ENCODE peak calls at places on chromosomes 6 and 20, in five cellular contexts. J is endodermal cell, L is brain microvascular endothelial cell, X is fibroblast of lung, G is uterus. P is an unnamed sample.

GRCh38 chr6:142886431-142887170 is 58.4 kb downstream of the HIVEP2 start:
- DNase-seq in X (peak), L (no peak), G (no peak), J (no peak), P (no peak)

GRCh38 chr20:16020971-16021370 is 552.3 kb downstream of the KIF16B start:
- DNase-seq in X (peak), G (no peak), J (no peak), L (peak), P (peak)

GRCh38 chr6:32060966-32061655 is 22.9 kb downstream of the CYP21A2 start:
- DNase-seq in J (no peak), X (no peak), G (no peak), L (no peak), P (no peak)

GRCh38 chr20:51021067-51022025 is 1.6 kb downstream of the KCNG1 start:
- DNase-seq in G (no peak), J (peak), L (peak), X (peak), P (no peak)

GRCh38 chr6:3473773-3474172 is 16.9 kb upstream of the SLC22A23 start:
- DNase-seq in L (no peak), X (no peak), G (no peak), J (peak), P (no peak)

GRCh38 chr6:132300323-132300949 is 100.8 kb downstream of the MOXD1 start:
- DNase-seq in L (peak), J (peak), G (no peak), X (peak), P (peak)

GRCh38 chr6:3911614-3912336 is 62.6 kb downstream of the FAM50B start:
- DNase-seq in X (peak), G (peak), J (peak), L (peak), P (peak)

GRCh38 chr6:17938885-17939284 is 48.5 kb downstream of the KIF13A start:
- DNase-seq in G (no peak), L (no peak), J (no peak), X (peak), P (peak)

GRCh38 chr20:61739086-61739831 is 326.4 kb downstream of the TAF4 start:
- DNase-seq in X (no peak), L (no peak), J (no peak), G (no peak), P (no peak)

GRCh38 chr20:2234788-2235187 is 61.0 kb upstream of the TGM3 start:
- DNase-seq in X (peak), J (peak), G (no peak), L (no peak), P (no peak)

GRCh38 chr6:8131265-8131897 is 29.0 kb upstream of the EEF1E1 start:
- DNase-seq in L (peak), G (no peak), X (peak), J (peak), P (peak)

GRCh38 chr6:138431276-138432062 is 27.4 kb downstream of the HEBP2 start:
- DNase-seq in J (no peak), G (no peak), X (no peak), L (no peak), P (no peak)

GRCh38 chr6:31042801-31043200 is 32.5 kb downstream of the MUC22 start:
- DNase-seq in L (peak), G (peak), J (peak), X (peak), P (peak)

GRCh38 chr6:84764332-84765049 is at the start of gene TBX18:
- DNase-seq in L (peak), X (peak), G (peak), J (peak), P (peak)

GRCh38 chr6:92586236-92586977 is 833.0 kb downstream of the EPHA7 start:
- DNase-seq in L (no peak), G (no peak), X (no peak), J (no peak), P (no peak)

GRCh38 chr20:48012401-48012974 is 227.2 kb upstream of the SULF2 start:
- DNase-seq in X (peak), J (peak), L (peak), G (no peak), P (peak)

GRCh38 chr6:167238169-167238693 is 52.9 kb upstream of the UNC93A start:
- DNase-seq in J (peak), L (no peak), X (no peak), G (no peak), P (no peak)

GRCh38 chr6:108117427-108118358 is 43.2 kb upstream of the OSTM1 start:
- DNase-seq in L (no peak), X (peak), G (peak), J (peak), P (no peak)

GRCh38 chr6:44650495-44650894 is 263.0 kb downstream of the CDC5L start:
- DNase-seq in L (no peak), X (no peak), J (no peak), G (no peak), P (no peak)

GRCh38 chr20:53205046-53205445 is 232.9 kb downstream of the TSHZ2 start:
- DNase-seq in L (no peak), X (peak), G (no peak), J (no peak), P (no peak)

GRCh38 chr6:170369439-170369838 is 62.9 kb downstream of the FAM120B start:
- DNase-seq in L (no peak), J (no peak), G (no peak), X (no peak), P (no peak)

GRCh38 chr6:126628125-126628524 is 288.2 kb downstream of the CENPW start:
- DNase-seq in X (no peak), L (no peak), J (peak), G (no peak), P (no peak)

GRCh38 chr6:1641391-1641790 is 31.7 kb downstream of the FOXC1 start:
- DNase-seq in J (peak), L (no peak), X (peak), G (no peak), P (peak)

GRCh38 chr20:35771367-35771688 is 487 bp upstream of the PHF20 start:
- DNase-seq in L (no peak), G (no peak), X (no peak), J (no peak), P (no peak)

GRCh38 chr20:43388267-43389081 is 69.2 kb upstream of the SRSF6 start:
- DNase-seq in G (peak), X (peak), L (peak), J (no peak), P (no peak)

GRCh38 chr6:44634321-44634720 is 246.8 kb downstream of the CDC5L start:
- DNase-seq in G (no peak), X (no peak), J (no peak), L (no peak), P (no peak)

GRCh38 chr6:40380271-40380670 is 206.9 kb downstream of the LRFN2 start:
- DNase-seq in X (no peak), J (no peak), L (no peak), G (no peak), P (no peak)

GRCh38 chr20:52012093-52012492 is 179.5 kb downstream of the ZFP64 start:
- DNase-seq in X (no peak), G (no peak), L (no peak), J (no peak), P (no peak)

GRCh38 chr6:129583864-129584263 is 126.1 kb downstream of the ARHGAP18 start:
- DNase-seq in J (no peak), X (no peak), L (no peak), G (no peak), P (no peak)

GRCh38 chr20:62203378-62204030 is 16.6 kb downstream of the HRH3 start:
- DNase-seq in J (no peak), X (no peak), G (no peak), L (no peak), P (no peak)

GRCh38 chr6:129340983-129341382 is 369.0 kb downstream of the ARHGAP18 start:
- DNase-seq in G (no peak), X (peak), L (peak), J (no peak), P (no peak)

GRCh38 chr6:164757451-164757850 is 552.0 kb downstream of the C6orf118 start:
- DNase-seq in X (no peak), L (no peak), J (no peak), G (no peak), P (no peak)
- TF ChIP-seq CTCF in X (no peak), L (no peak), J (no peak), G (no peak), P (no peak)

DNA sequence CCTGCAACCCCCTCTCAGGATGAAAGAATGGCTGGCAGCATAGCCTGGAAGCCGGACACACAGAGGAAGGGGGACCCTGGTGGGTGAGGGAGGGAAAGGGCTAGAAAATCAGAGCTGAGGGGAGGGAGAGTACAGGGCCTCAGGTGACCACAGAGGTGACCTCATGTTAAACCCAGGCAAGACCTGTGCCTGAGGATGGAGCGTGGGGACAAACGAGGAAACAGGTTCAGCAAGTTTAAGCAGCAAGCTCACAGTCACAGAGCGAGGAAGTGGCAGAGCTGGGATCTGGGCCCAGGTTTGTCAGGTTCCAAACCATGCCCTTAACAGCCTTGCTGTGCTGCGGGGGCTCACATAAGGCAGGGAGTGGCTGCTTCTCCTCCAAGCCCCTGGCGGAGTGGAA is 4.0 kb upstream of the BPI start:
- DNase-seq in G (no peak), X (no peak), L (no peak), J (peak), P (no peak)
- H3K27ac ChIP-seq in G (peak), X (no peak), L (no peak), J (peak), P (no peak)

GRCh38 chr6:53672232-53672631 is 6.7 kb upstream of the KLHL31 start:
- DNase-seq in L (no peak), J (no peak), X (no peak), G (no peak), P (no peak)
- TF ChIP-seq CTCF in L (no peak), J (no peak), X (no peak), G (no peak), P (no peak)

DNA sequence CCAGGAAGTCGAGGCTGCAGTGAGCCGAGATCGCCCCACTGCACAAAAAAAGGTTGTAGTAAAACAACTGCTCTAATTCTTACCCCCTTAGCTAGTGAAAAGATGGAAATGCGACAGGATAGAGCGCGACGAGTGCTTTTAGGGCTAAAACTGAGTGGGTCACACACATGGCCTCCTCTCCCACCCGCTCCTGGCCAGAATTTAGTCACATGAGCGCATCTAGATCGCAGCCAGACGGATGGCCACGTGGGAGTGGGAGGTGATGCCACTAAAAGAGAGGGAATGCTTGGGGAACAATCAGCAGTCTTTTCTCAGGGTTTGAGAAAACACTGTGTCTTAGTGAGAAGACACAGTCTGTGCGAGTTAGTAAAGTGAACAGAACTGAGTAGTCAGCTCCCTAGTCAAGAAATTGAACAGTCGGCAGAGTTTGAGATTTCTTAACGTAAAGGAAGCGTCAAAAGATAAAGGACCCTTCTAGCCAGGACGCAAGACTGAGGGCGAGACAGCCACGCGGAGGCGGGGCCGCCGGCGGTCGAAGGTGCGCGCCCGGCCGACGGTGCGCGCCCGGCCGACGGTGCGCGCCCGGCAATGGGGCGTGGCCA is 664 bp upstream of the ACTR5 start:
- DNase-seq in G (peak), X (no peak), J (no peak), L (no peak), P (no peak)
- H3K27ac ChIP-seq in G (peak), X (no peak), J (no peak), L (no peak), P (peak)

DNA sequence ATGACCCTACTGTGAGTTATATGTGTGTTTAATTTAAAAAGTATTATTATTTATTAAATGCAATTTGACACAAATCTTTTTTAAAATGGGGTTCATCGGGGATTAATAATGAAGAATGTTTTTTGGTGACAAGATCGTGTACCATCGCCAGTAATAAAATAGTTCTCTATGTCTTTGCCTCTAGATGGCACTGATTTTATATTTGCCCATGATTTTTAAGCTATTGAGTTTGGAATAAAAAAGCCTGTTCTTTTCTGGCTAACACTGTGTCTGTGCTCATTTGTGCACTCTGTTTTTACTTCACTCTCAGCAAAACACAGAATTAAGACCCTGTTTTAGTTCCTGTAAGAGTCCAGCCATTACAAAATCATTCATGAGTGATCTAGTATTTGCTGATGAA is 127.0 kb downstream of the FARS2 start:
- DNase-seq in G (no peak), J (no peak), L (no peak), X (no peak), P (no peak)
- TF ChIP-seq CTCF in G (no peak), J (no peak), L (no peak), X (no peak), P (no peak)

GRCh38 chr6:15413558-15414257 is 167.8 kb downstream of the JARID2 start:
- DNase-seq in X (peak), J (no peak), G (no peak), L (peak), P (no peak)

GRCh38 chr6:15420959-15421438 is 175.1 kb downstream of the JARID2 start:
- DNase-seq in G (no peak), J (no peak), L (no peak), X (no peak), P (no peak)

GRCh38 chr6:15419493-15419892 is 173.6 kb downstream of the JARID2 start:
- DNase-seq in G (no peak), J (no peak), L (no peak), X (no peak), P (no peak)

GRCh38 chr6:15417811-15418210 is 171.9 kb downstream of the JARID2 start:
- DNase-seq in L (peak), J (no peak), G (no peak), X (peak), P (peak)

GRCh38 chr6:15416932-15417509 is 171.2 kb downstream of the JARID2 start:
- DNase-seq in X (no peak), L (no peak), J (no peak), G (no peak), P (no peak)
- H3K27ac ChIP-seq in X (no peak), L (no peak), J (no peak), G (no peak), P (no peak)

GRCh38 chr20:63553251-63553932 is 567 bp upstream of the FNDC11 start:
- DNase-seq in L (peak), J (peak), X (peak), G (peak), P (peak)
- TF ChIP-seq CTCF in L (no peak), J (no peak), X (no peak), G (no peak), P (no peak)

GRCh38 chr20:59207742-59208357 is 44.2 kb downstream of the ZNF831 start:
- DNase-seq in X (no peak), J (peak), G (no peak), L (no peak), P (no peak)

GRCh38 chr20:59207235-59207634 is 43.6 kb downstream of the ZNF831 start:
- DNase-seq in G (no peak), X (no peak), L (no peak), J (peak), P (no peak)

GRCh38 chr20:59205044-59205443 is 41.4 kb downstream of the ZNF831 start:
- DNase-seq in G (no peak), L (no peak), J (peak), X (no peak), P (no peak)

GRCh38 chr20:59210186-59210585 is 46.6 kb downstream of the ZNF831 start:
- DNase-seq in J (no peak), X (no peak), G (no peak), L (no peak), P (no peak)

GRCh38 chr20:59204201-59204894 is 40.7 kb downstream of the ZNF831 start:
- DNase-seq in G (no peak), L (no peak), J (peak), X (no peak), P (no peak)
- H3K27ac ChIP-seq in G (no peak), L (no peak), J (no peak), X (no peak), P (no peak)

GRCh38 chr6:38336922-38337321 is 302.8 kb downstream of the BTBD9 start:
- DNase-seq in L (no peak), J (no peak), X (no peak), G (no peak), P (no peak)

GRCh38 chr6:38339914-38340313 is 299.8 kb downstream of the BTBD9 start:
- DNase-seq in J (no peak), X (no peak), G (no peak), L (no peak), P (no peak)

GRCh38 chr6:38341501-38341900 is 298.2 kb downstream of the BTBD9 start:
- DNase-seq in L (no peak), G (no peak), J (no peak), X (peak), P (no peak)

GRCh38 chr6:38337819-38338465 is 301.8 kb downstream of the BTBD9 start:
- DNase-seq in G (no peak), X (peak), J (no peak), L (peak), P (peak)
- TF ChIP-seq CTCF in G (no peak), X (peak), J (peak), L (peak), P (no peak)

GRCh38 chr6:151998784-151999183 is 191.3 kb downstream of the ESR1 start:
- DNase-seq in G (peak), L (no peak), X (peak), J (no peak), P (no peak)
- H3K27ac ChIP-seq in G (peak), L (no peak), X (no peak), J (no peak), P (no peak)

P was measured in RWPE1.